ENCODE peak calls at places on chromosomes 16 and 17, in four cellular contexts. W, C, K and V are unnamed samples.
A peak's percentile ranks its signal among the peaks of the same experiment; 100 is the strongest.

GRCh38 chr16:31079342-31079944 is 5.2 kb downstream of the ZNF646 start:
- ATAC-seq in W (no peak), C (no peak), K (no peak), V (no peak)

GRCh38 chr17:31564883-31565297 is 173.4 kb downstream of the RAB11FIP4 start:
- ATAC-seq in W (no peak), C (no peak), K (no peak), V (no peak)

GRCh38 chr17:19346351-19347255 is 15.9 kb downstream of the B9D1 start:
- ATAC-seq in W (peak; percentile 70), C (peak; percentile 54), K (peak; percentile 89), V (peak; percentile 83)

GRCh38 chr16:27174798-27175197 is 28.5 kb upstream of the KDM8 start:
- ATAC-seq in W (no peak), C (no peak), K (peak; percentile 28), V (no peak)

GRCh38 chr17:61251939-61252865 is 147.4 kb upstream of the TBX2 start:
- ATAC-seq in W (peak; percentile 31), C (peak; percentile 69), K (no peak), V (peak; percentile 97)

GRCh38 chr17:72466199-72466598 is 345.4 kb downstream of the SOX9 start:
- ATAC-seq in W (peak; percentile 34), C (peak; percentile 85), K (no peak), V (no peak)

GRCh38 chr17:81270279-81270678 is 24.8 kb downstream of the SLC38A10 start:
- ATAC-seq in W (no peak), C (no peak), K (no peak), V (no peak)

GRCh38 chr17:6070280-6070894 is at the start of gene WSCD1:
- ATAC-seq in W (peak; percentile 63), C (no peak), K (no peak), V (peak; percentile 72)

GRCh38 chr17:62178579-62178978 is 113.5 kb upstream of the MED13 start:
- ATAC-seq in W (no peak), C (no peak), K (no peak), V (no peak)

GRCh38 chr17:31926100-31926729 is 10.6 kb upstream of the SUZ12 start:
- ATAC-seq in W (no peak), C (peak; percentile 44), K (no peak), V (no peak)

GRCh38 chr17:44978807-44979206 is 10.7 kb upstream of the C1QL1 start:
- ATAC-seq in W (no peak), C (no peak), K (no peak), V (no peak)
- H3K27me3 ChIP-seq in W (peaks cover 62% of the 10 kb centered on the region), C (peaks cover 5% of the 10 kb centered on the region), K (peaks cover 62% of the 10 kb centered on the region), V (no peaks in the 10 kb centered on the region)

GRCh38 chr16:74868035-74868434 is 93.4 kb upstream of the FA2H start:
- ATAC-seq in W (no peak), C (no peak), K (no peak), V (no peak)

GRCh38 chr16:74867281-74867849 is 92.7 kb upstream of the FA2H start:
- ATAC-seq in W (no peak), C (no peak), K (no peak), V (no peak)

GRCh38 chr16:74871608-74872007 is 97.0 kb upstream of the FA2H start:
- ATAC-seq in W (no peak), C (no peak), K (no peak), V (no peak)

GRCh38 chr16:74865922-74866598 is 91.4 kb upstream of the FA2H start:
- ATAC-seq in W (peak; percentile 53), C (no peak), K (no peak), V (no peak)

GRCh38 chr16:74868501-74868900 is 93.9 kb upstream of the FA2H start:
- ATAC-seq in W (peak; percentile 81), C (peak; percentile 35), K (no peak), V (peak; percentile 51)
- TF ChIP-seq POLR2AphosphoS5 in W (no peak), C (no peak), K (no peak), V (no peak)

GRCh38 chr16:49463529-49463928 is 89.9 kb downstream of the C16orf78 start:
- ATAC-seq in W (no peak), C (peak; percentile 87), K (no peak), V (no peak)
- H3K27me3 ChIP-seq in W (no peaks in the 10 kb centered on the region), C (no peaks in the 10 kb centered on the region), K (peaks cover 30% of the 10 kb centered on the region), V (peaks cover 38% of the 10 kb centered on the region)

GRCh38 chr17:76078859-76079576 is at the start of gene ZACN:
- ATAC-seq in W (no peak), C (no peak), K (no peak), V (no peak)

GRCh38 chr17:76080207-76080933 is 1.4 kb downstream of the ZACN start:
- ATAC-seq in W (no peak), C (peak; percentile 8), K (peak; percentile 6), V (no peak)

GRCh38 chr17:76080934-76081287 is 1.9 kb downstream of the ZACN start:
- ATAC-seq in W (no peak), C (no peak), K (no peak), V (no peak)

GRCh38 chr17:76081295-76082210 is 2.6 kb downstream of the ZACN start:
- ATAC-seq in W (peak; percentile 1), C (no peak), K (no peak), V (no peak)

GRCh38 chr17:76079577-76080206 is 710 bp downstream of the ZACN start:
- ATAC-seq in W (peak; percentile 37), C (peak; percentile 39), K (peak; percentile 61), V (no peak)
- TF ChIP-seq POLR2AphosphoS5 in W (peak; percentile 12), C (no peak), K (no peak), V (no peak)

GRCh38 chr16:704552-705380 is 835 bp downstream of the FBXL16 start:
- ATAC-seq in W (peak; percentile 9), C (no peak), K (peak; percentile 23), V (no peak)

GRCh38 chr16:703406-703805 is 2.2 kb downstream of the FBXL16 start:
- ATAC-seq in W (peak; percentile 11), C (no peak), K (no peak), V (no peak)

GRCh38 chr16:700684-701584 is 4.7 kb downstream of the FBXL16 start:
- ATAC-seq in W (peak; percentile 68), C (peak; percentile 72), K (peak; percentile 86), V (peak; percentile 67)

GRCh38 chr16:704047-704446 is 1.6 kb downstream of the FBXL16 start:
- ATAC-seq in W (no peak), C (no peak), K (no peak), V (no peak)

DNA sequence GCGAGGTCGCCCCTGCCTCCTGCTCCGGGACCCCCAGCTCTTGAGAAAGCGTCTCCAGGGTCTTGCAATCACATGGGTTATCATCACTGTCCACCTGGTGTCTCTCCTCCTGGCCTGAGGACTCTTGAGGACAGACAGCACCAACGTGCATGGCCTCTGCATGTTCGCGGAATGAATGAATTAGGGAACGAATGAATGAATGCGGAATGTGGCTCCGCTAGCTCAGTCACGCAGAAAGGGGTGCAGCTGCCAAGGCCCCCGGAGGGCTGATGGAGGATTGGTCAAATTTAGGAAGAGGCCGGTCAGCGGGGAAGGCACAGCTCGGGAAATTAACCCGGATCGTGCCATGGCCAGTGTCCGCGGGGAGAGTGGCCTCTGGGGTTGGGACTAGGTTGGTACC is 3.3 kb downstream of the FBXL16 start:
- ATAC-seq in W (no peak), C (no peak), K (no peak), V (no peak)
- H3K27me3 ChIP-seq in W (peaks cover 72% of the 10 kb centered on the region), C (no peaks in the 10 kb centered on the region), K (peaks cover 67% of the 10 kb centered on the region), V (peaks cover 100% of the 10 kb centered on the region)

GRCh38 chr17:49227436-49228261 is 2.9 kb downstream of the PHOSPHO1 start:
- ATAC-seq in W (peak; percentile 64), C (peak; percentile 68), K (peak; percentile 83), V (peak; percentile 38)

GRCh38 chr17:49231563-49231894 is 942 bp upstream of the PHOSPHO1 start:
- ATAC-seq in W (no peak), C (no peak), K (no peak), V (no peak)

GRCh38 chr17:49229805-49230600 is 584 bp downstream of the PHOSPHO1 start:
- ATAC-seq in W (no peak), C (peak; percentile 9), K (no peak), V (peak; percentile 4)

GRCh38 chr17:49229076-49229804 is 1.3 kb downstream of the PHOSPHO1 start:
- ATAC-seq in W (no peak), C (no peak), K (no peak), V (no peak)

GRCh38 chr17:49230636-49231562 is at the start of gene PHOSPHO1:
- ATAC-seq in W (peak; percentile 89), C (peak; percentile 94), K (peak; percentile 98), V (peak; percentile 96)
- TF ChIP-seq POLR2AphosphoS5 in W (no peak), C (peak; percentile 40), K (no peak), V (no peak)

DNA sequence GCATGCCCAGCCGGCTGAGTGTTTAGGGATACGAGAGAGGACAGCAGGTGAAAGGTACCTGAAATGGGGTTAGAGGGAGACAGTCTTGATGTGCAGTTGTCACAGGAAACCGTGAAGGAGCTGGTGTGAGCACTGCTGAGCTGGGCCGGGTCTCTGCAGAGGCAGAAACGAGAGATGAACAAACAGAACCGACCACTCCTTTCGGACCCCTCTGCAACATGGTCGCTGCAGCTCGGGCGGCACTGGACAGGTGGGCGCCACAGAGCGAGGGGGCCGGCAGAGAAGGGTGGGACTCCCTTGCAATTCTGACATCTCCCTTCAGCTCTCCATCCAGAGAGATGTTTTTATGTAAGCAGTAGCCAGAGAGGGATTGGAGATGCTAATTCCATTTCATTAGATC is 86.4 kb upstream of the RPL38 start:
- ATAC-seq in W (no peak), C (no peak), K (no peak), V (no peak)
- H3K27me3 ChIP-seq in W (peaks cover 71% of the 10 kb centered on the region), C (no peaks in the 10 kb centered on the region), K (peaks cover 67% of the 10 kb centered on the region), V (peaks cover 63% of the 10 kb centered on the region)